ENCODE peak calls at places on chromosomes 12 and 14, in four cellular contexts. One of them, this sample, is unnamed.

GRCh38 chr14:74409441-74409840 is 16.6 kb downstream of the SYNDIG1L start:
- DNase-seq in WTC11: no peak
- DNase-seq in AG09309: no peak
- DNase-seq in AG04450: no peak
- DNase-seq in this sample: no peak

GRCh38 chr12:3187846-3188755 is 110.9 kb downstream of the TSPAN9 start:
- DNase-seq in WTC11: no peak
- DNase-seq in AG09309: no peak
- DNase-seq in AG04450: no peak
- DNase-seq in this sample: no peak

GRCh38 chr12:106084048-106084671 is 54.6 kb downstream of the NUAK1 start:
- DNase-seq in WTC11: peak; percentile 57
- DNase-seq in AG09309: peak; percentile 84
- DNase-seq in AG04450: no peak
- DNase-seq in this sample: peak; percentile 70

GRCh38 chr12:47989666-47990065 is 14.6 kb downstream of the COL2A1 start:
- DNase-seq in WTC11: no peak
- DNase-seq in AG09309: no peak
- DNase-seq in AG04450: no peak
- DNase-seq in this sample: no peak

GRCh38 chr12:116376354-116377193 is 99.1 kb upstream of the MED13L start:
- DNase-seq in WTC11: no peak
- DNase-seq in AG09309: no peak
- DNase-seq in AG04450: no peak
- DNase-seq in this sample: no peak

GRCh38 chr14:59832663-59833294 is 37.8 kb downstream of the RTN1 start:
- DNase-seq in WTC11: no peak
- DNase-seq in AG09309: no peak
- DNase-seq in AG04450: no peak
- DNase-seq in this sample: no peak

GRCh38 chr14:104981699-104982541 is 3.7 kb upstream of the CLBA1 start:
- DNase-seq in WTC11: peak; percentile 9
- DNase-seq in AG09309: no peak
- DNase-seq in AG04450: no peak
- DNase-seq in this sample: no peak

GRCh38 chr12:132495165-132495544 is 5.2 kb downstream of the FBRSL1 start:
- DNase-seq in WTC11: no peak
- DNase-seq in AG09309: no peak
- DNase-seq in AG04450: no peak
- DNase-seq in this sample: no peak

GRCh38 chr14:106564058-106564643 is 1037.8 kb downstream of the TMEM121 start:
- DNase-seq in WTC11: no peak
- DNase-seq in AG09309: no peak
- DNase-seq in AG04450: no peak
- DNase-seq in this sample: no peak

GRCh38 chr14:98411154-98411553 is 860.8 kb downstream of the BCL11B start:
- DNase-seq in WTC11: no peak
- DNase-seq in AG09309: no peak
- DNase-seq in AG04450: no peak
- DNase-seq in this sample: no peak

GRCh38 chr14:95265106-95266094 is 54.3 kb downstream of the CLMN start:
- DNase-seq in WTC11: no peak
- DNase-seq in AG09309: peak; percentile 23
- DNase-seq in AG04450: peak; percentile 59
- DNase-seq in this sample: peak; percentile 63

GRCh38 chr14:56199976-56200577 is 81.9 kb downstream of the PELI2 start:
- DNase-seq in WTC11: no peak
- DNase-seq in AG09309: no peak
- DNase-seq in AG04450: no peak
- DNase-seq in this sample: no peak

GRCh38 chr12:112584266-112584722 is 165.5 kb downstream of the PTPN11 start:
- DNase-seq in WTC11: peak; percentile 66
- DNase-seq in AG09309: no peak
- DNase-seq in AG04450: no peak
- DNase-seq in this sample: no peak

GRCh38 chr12:25997401-25997973 is 39.0 kb downstream of the RASSF8 start:
- DNase-seq in WTC11: no peak
- DNase-seq in AG09309: peak; percentile 91
- DNase-seq in AG04450: peak; percentile 53
- DNase-seq in this sample: peak; percentile 94

GRCh38 chr12:57019983-57020719 is 3.8 kb upstream of the TAC3 start:
- DNase-seq in WTC11: no peak
- DNase-seq in AG09309: no peak
- DNase-seq in AG04450: no peak
- DNase-seq in this sample: no peak

GRCh38 chr14:25050494-25051170 is 685 bp upstream of the STXBP6 start:
- DNase-seq in WTC11: no peak
- DNase-seq in AG09309: peak; percentile 44
- DNase-seq in AG04450: no peak
- DNase-seq in this sample: peak; percentile 69

GRCh38 chr12:39275846-39276245 is 167.1 kb downstream of the KIF21A start:
- DNase-seq in WTC11: no peak
- DNase-seq in AG09309: no peak
- DNase-seq in AG04450: no peak
- DNase-seq in this sample: no peak

GRCh38 chr12:57133916-57134315 is 5.6 kb downstream of the LRP1 start:
- DNase-seq in WTC11: no peak
- DNase-seq in AG09309: no peak
- DNase-seq in AG04450: no peak
- DNase-seq in this sample: no peak

GRCh38 chr12:21647179-21647578 is 10.5 kb downstream of the LDHB start:
- DNase-seq in WTC11: no peak
- DNase-seq in AG09309: no peak
- DNase-seq in AG04450: no peak
- DNase-seq in this sample: no peak

GRCh38 chr12:131217024-131217586 is 263.4 kb downstream of the ADGRD1 start:
- DNase-seq in WTC11: no peak
- DNase-seq in AG09309: no peak
- DNase-seq in AG04450: no peak
- DNase-seq in this sample: no peak

GRCh38 chr12:62683724-62684501 is 217.3 kb downstream of the MON2 start:
- DNase-seq in WTC11: no peak
- DNase-seq in AG09309: no peak
- DNase-seq in AG04450: no peak
- DNase-seq in this sample: no peak

GRCh38 chr12:12032260-12032761 is 38.4 kb upstream of the BCL2L14 start:
- DNase-seq in WTC11: no peak
- DNase-seq in AG09309: no peak
- DNase-seq in AG04450: no peak
- DNase-seq in this sample: no peak

GRCh38 chr12:12035229-12035628 is 35.5 kb upstream of the BCL2L14 start:
- DNase-seq in WTC11: no peak
- DNase-seq in AG09309: no peak
- DNase-seq in AG04450: no peak
- DNase-seq in this sample: no peak

GRCh38 chr12:12034344-12034743 is 36.4 kb upstream of the BCL2L14 start:
- DNase-seq in WTC11: no peak
- DNase-seq in AG09309: no peak
- DNase-seq in AG04450: no peak
- DNase-seq in this sample: no peak

GRCh38 chr12:12032771-12033588 is 37.8 kb upstream of the BCL2L14 start:
- DNase-seq in WTC11: peak; percentile 93
- DNase-seq in AG09309: peak; percentile 61
- DNase-seq in AG04450: peak; percentile 76
- DNase-seq in this sample: peak; percentile 73

DNA sequence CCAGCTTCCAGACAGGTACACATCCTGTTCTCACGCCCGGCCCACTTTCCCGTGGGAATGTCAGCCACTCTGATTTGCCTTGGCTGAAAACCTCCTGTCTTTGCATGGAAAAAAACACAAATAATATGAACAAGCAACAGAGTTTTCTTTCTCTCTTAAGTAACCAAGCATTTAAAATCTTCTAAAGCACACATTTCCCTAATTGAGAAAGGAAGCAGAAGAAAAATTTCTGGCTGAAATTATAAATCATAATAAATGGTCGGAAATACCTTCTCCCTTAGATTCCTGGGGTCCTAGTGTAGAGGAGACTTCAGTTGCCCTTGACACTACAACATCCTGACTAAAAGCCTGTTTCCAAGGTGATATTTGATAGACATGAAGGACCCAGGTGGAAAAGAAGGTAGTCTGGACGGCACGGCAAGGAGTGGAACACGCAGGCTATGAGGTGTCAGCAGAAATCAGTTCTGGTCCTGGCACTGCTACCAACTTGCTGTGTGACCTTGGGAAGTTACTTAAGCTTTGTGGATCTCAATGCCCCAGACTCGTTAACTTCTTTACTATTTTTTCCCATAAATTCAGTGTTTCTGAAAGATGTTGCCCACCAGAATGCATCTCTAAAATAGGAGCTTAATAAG is 37.0 kb upstream of the BCL2L14 start:
- DNase-seq in WTC11: no peak
- DNase-seq in AG09309: no peak
- DNase-seq in AG04450: no peak
- DNase-seq in this sample: no peak
- TF ChIP-seq CTCF in WTC11: no peak
- TF ChIP-seq CTCF in AG09309: no peak
- TF ChIP-seq CTCF in AG04450: no peak
- TF ChIP-seq CTCF in this sample: no peak

DNA sequence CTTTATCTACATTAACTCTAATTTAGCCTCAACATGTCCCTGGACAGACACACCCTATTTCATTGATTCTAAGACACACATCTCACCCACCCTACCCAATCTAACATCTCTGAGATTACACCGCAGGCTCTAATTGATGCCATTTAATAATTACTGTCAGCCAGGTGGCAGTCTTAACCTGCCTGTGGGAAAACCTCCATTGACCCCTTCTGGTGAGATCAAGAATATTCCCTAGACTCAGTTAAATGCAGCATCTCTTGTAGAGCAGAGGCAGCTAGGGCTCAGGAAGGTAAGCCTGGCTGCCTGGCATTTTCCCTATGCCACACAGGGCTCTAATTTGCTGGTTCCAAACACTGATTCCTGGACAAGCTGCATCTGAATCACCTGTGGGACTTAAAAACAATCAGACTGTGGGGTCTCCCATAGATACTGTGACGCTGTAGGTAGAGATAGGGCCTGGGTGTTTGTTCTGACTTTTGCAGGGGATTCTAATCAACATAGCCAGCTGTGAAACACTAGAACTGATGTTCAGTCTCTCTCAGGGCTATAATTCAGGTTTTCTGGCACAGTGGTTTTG is 14.3 kb downstream of the MCRS1 start:
- DNase-seq in WTC11: no peak
- DNase-seq in AG09309: no peak
- DNase-seq in AG04450: no peak
- DNase-seq in this sample: no peak
- TF ChIP-seq CTCF in WTC11: no peak
- TF ChIP-seq CTCF in AG09309: peak; percentile 31
- TF ChIP-seq CTCF in AG04450: peak; percentile 38
- TF ChIP-seq CTCF in this sample: peak; percentile 38

DNA sequence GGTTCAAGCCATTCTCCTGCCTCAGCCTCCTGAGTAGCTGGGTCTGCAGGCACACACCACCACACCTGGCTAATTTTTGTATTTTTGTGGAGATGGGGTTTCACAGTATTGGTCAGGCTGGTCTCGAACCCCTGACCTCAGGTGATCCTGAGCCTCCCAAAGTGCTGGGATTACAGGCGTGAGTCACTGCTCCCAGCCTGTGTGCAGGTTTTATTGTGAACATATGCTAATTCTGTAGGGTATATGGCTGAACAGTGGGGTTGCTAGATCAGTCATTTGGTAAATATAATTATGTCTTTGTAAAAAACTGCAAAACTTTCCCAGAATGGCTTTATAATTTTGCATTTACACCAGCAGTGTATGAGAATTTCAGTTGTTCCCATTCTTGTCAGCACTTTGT is 85.9 kb downstream of the RCOR1 start:
- DNase-seq in WTC11: no peak
- DNase-seq in AG09309: no peak
- DNase-seq in AG04450: no peak
- DNase-seq in this sample: no peak
- TF ChIP-seq CTCF in WTC11: no peak
- TF ChIP-seq CTCF in AG09309: no peak
- TF ChIP-seq CTCF in AG04450: no peak
- TF ChIP-seq CTCF in this sample: no peak

GRCh38 chr14:64952598-64953309 is 10.2 kb upstream of the GPX2 start:
- DNase-seq in WTC11: no peak
- DNase-seq in AG09309: no peak
- DNase-seq in AG04450: no peak
- DNase-seq in this sample: no peak
- TF ChIP-seq CTCF in WTC11: no peak
- TF ChIP-seq CTCF in AG09309: no peak
- TF ChIP-seq CTCF in AG04450: peak; percentile 6
- TF ChIP-seq CTCF in this sample: no peak

GRCh38 chr12:123531091-123531490 is 2.4 kb downstream of the RILPL1 start:
- DNase-seq in WTC11: no peak
- DNase-seq in AG09309: no peak
- DNase-seq in AG04450: no peak
- DNase-seq in this sample: no peak

GRCh38 chr12:123532808-123533649 is 490 bp downstream of the RILPL1 start:
- DNase-seq in WTC11: peak; percentile 71
- DNase-seq in AG09309: no peak
- DNase-seq in AG04450: no peak
- DNase-seq in this sample: no peak

GRCh38 chr12:123530683-123531082 is 2.8 kb downstream of the RILPL1 start:
- DNase-seq in WTC11: no peak
- DNase-seq in AG09309: no peak
- DNase-seq in AG04450: no peak
- DNase-seq in this sample: no peak

GRCh38 chr12:123532021-123532420 is 1.5 kb downstream of the RILPL1 start:
- DNase-seq in WTC11: no peak
- DNase-seq in AG09309: no peak
- DNase-seq in AG04450: no peak
- DNase-seq in this sample: no peak

GRCh38 chr12:123533672-123534643 is at the start of gene RILPL1:
- DNase-seq in WTC11: peak; percentile 61
- DNase-seq in AG09309: no peak
- DNase-seq in AG04450: no peak
- DNase-seq in this sample: no peak
- TF ChIP-seq CTCF in WTC11: peak; percentile 36
- TF ChIP-seq CTCF in AG09309: peak; percentile 37
- TF ChIP-seq CTCF in AG04450: peak; percentile 16
- TF ChIP-seq CTCF in this sample: no peak

GRCh38 chr12:84874125-84874824 is 38.3 kb downstream of the SLC6A15 start:
- DNase-seq in WTC11: no peak
- DNase-seq in AG09309: peak; percentile 28
- DNase-seq in AG04450: peak; percentile 13
- DNase-seq in this sample: peak; percentile 45

GRCh38 chr12:84874825-84875139 is 37.8 kb downstream of the SLC6A15 start:
- DNase-seq in WTC11: no peak
- DNase-seq in AG09309: no peak
- DNase-seq in AG04450: no peak
- DNase-seq in this sample: no peak

GRCh38 chr12:84877340-84877739 is 35.3 kb downstream of the SLC6A15 start:
- DNase-seq in WTC11: no peak
- DNase-seq in AG09309: no peak
- DNase-seq in AG04450: no peak
- DNase-seq in this sample: no peak

GRCh38 chr12:84875241-84875640 is 37.4 kb downstream of the SLC6A15 start:
- DNase-seq in WTC11: no peak
- DNase-seq in AG09309: no peak
- DNase-seq in AG04450: no peak
- DNase-seq in this sample: no peak
- TF ChIP-seq CTCF in WTC11: no peak
- TF ChIP-seq CTCF in AG09309: no peak
- TF ChIP-seq CTCF in AG04450: no peak
- TF ChIP-seq CTCF in this sample: no peak